ENCODE peak calls at places on chromosome 17, in four cellular contexts. R is A549, K is stomach, Y is H1. L is an unnamed sample.

GRCh38 chr17:2837147-2837561 is 40.9 kb downstream of the RAP1GAP2 start:
- DNase-seq in R (no peak), K (no peak), Y (no peak), L (no peak)

GRCh38 chr17:72381597-72382397 is 261.0 kb downstream of the SOX9 start:
- DNase-seq in R (no peak), K (no peak), Y (peak; percentile 64), L (no peak)

GRCh38 chr17:50466371-50467113 is 2.1 kb downstream of the CHAD start:
- DNase-seq in R (no peak), K (peak; percentile 84), Y (no peak), L (no peak)

GRCh38 chr17:2695961-2696760 is 15.4 kb downstream of the CLUH start:
- DNase-seq in R (no peak), K (peak; percentile 16), Y (no peak), L (no peak)

GRCh38 chr17:13542612-13543011 is 59.1 kb downstream of the HS3ST3A1 start:
- DNase-seq in R (no peak), K (no peak), Y (no peak), L (no peak)

GRCh38 chr17:77645441-77646430 is 312.8 kb upstream of the TNRC6C start:
- DNase-seq in R (no peak), K (no peak), Y (no peak), L (no peak)

GRCh38 chr17:3038941-3039340 is 24.5 kb downstream of the OR1D5 start:
- DNase-seq in R (no peak), K (no peak), Y (no peak), L (no peak)

GRCh38 chr17:10836966-10837599 is 804 bp downstream of the PIRT start:
- DNase-seq in R (no peak), K (peak; percentile 93), Y (no peak), L (no peak)

GRCh38 chr17:11268176-11268575 is 27.2 kb downstream of the SHISA6 start:
- DNase-seq in R (no peak), K (no peak), Y (no peak), L (no peak)

GRCh38 chr17:29034510-29034909 is 8.4 kb upstream of the PIPOX start:
- DNase-seq in R (no peak), K (no peak), Y (no peak), L (no peak)

GRCh38 chr17:56690441-56691291 is 97.2 kb downstream of the NOG start:
- DNase-seq in R (no peak), K (no peak), Y (no peak), L (no peak)

GRCh38 chr17:54968259-54968953 is at the start of the genes COX11 and STXBP4:
- DNase-seq in R (peak; percentile 91), K (peak; percentile 96), Y (peak; percentile 93), L (peak; percentile 87)

GRCh38 chr17:48228720-48229119 is 121.2 kb downstream of the SNX11 start:
- DNase-seq in R (no peak), K (no peak), Y (peak; percentile 60), L (no peak)

GRCh38 chr17:62164712-62165377 is 99.8 kb upstream of the MED13 start:
- DNase-seq in R (no peak), K (no peak), Y (no peak), L (no peak)

GRCh38 chr17:29158515-29159275 is 21.5 kb downstream of the MYO18A start:
- DNase-seq in R (no peak), K (no peak), Y (no peak), L (no peak)

GRCh38 chr17:2705888-2706795 is 5.4 kb downstream of the CLUH start:
- DNase-seq in R (no peak), K (no peak), Y (no peak), L (no peak)

GRCh38 chr17:61731330-61731729 is 132.0 kb downstream of the BRIP1 start:
- DNase-seq in R (no peak), K (no peak), Y (no peak), L (no peak)

GRCh38 chr17:74605361-74605760 is 13.3 kb upstream of the CD300LD start:
- DNase-seq in R (peak; percentile 47), K (no peak), Y (no peak), L (no peak)

GRCh38 chr17:63647065-63647725 is 25.0 kb downstream of the MAP3K3 start:
- DNase-seq in R (no peak), K (no peak), Y (no peak), L (no peak)

GRCh38 chr17:81419886-81420768 is 24.9 kb downstream of the BAHCC1 start:
- DNase-seq in R (no peak), K (peak; percentile 58), Y (no peak), L (no peak)
- H3K4me1 ChIP-seq in R (peaks cover 78% of the 10 kb centered on the region), K (peaks cover 74% of the 10 kb centered on the region), Y (peaks cover 7% of the 10 kb centered on the region), L (peaks cover 81% of the 10 kb centered on the region)

DNA sequence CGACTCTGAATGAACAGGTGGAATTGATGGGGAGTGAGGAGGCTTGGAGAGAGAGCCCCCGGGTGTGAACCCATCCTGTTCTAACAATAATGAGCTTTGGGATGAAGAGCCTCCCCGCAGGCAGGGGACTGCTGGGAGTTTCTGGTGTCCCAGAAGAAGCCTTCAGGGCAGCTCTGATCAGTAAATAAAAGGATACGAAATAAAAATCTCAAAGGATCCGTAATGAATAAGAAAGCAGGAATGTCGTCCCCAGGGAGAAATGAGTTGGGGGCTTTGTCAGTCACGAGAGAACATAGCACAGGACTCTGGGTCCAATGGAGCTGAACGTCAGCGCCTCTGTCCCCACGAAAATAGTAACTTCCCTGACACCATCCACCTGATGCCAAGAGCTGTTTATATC is 113.4 kb downstream of the PITPNC1 start:
- DNase-seq in R (no peak), K (no peak), Y (no peak), L (no peak)
- H3K4me3 ChIP-seq in R (peak overlapping the region; percentile 29), K (no peak overlapping the region), Y (no peak overlapping the region), L (peak overlapping the region; percentile 27)

GRCh38 chr17:68016838-68017237 is 18.7 kb upstream of the KPNA2 start:
- DNase-seq in R (no peak), K (no peak), Y (no peak), L (no peak)

GRCh38 chr17:68019675-68020450 is 15.7 kb upstream of the KPNA2 start:
- DNase-seq in R (peak; percentile 97), K (peak; percentile 97), Y (peak; percentile 100), L (peak; percentile 95)

GRCh38 chr17:68021963-68022362 is 13.6 kb upstream of the KPNA2 start:
- DNase-seq in R (no peak), K (no peak), Y (no peak), L (no peak)

GRCh38 chr17:68020451-68020779 is 15.1 kb upstream of the KPNA2 start:
- DNase-seq in R (no peak), K (no peak), Y (no peak), L (no peak)

DNA sequence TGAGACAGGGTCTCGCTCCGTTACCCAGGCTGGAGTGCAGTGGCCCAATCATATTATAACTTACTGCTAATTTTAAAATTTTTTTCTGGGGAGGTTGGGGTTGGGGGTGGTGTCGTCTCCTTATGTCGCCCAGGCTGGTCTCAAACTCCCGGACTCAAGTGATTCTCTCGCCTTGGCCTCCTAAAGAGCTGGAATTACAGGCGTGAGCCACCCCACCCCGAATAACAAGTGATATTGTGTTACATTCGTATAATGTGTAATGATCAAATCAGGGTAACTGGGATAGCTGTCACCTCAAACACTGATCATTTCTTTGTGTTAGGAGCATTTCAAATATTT is 16.2 kb upstream of the KPNA2 start:
- DNase-seq in R (no peak), K (no peak), Y (no peak), L (no peak)
- H3K27ac ChIP-seq in R (no peak overlapping the region), K (no peak overlapping the region), Y (no peak overlapping the region), L (peak overlapping the region; percentile 57)

GRCh38 chr17:4509402-4509801 is 10.7 kb downstream of the SPNS2 start:
- DNase-seq in R (no peak), K (peak; percentile 80), Y (no peak), L (no peak)

GRCh38 chr17:4507361-4508111 is 8.9 kb downstream of the SPNS2 start:
- DNase-seq in R (no peak), K (no peak), Y (no peak), L (no peak)

GRCh38 chr17:4506892-4507291 is 8.2 kb downstream of the SPNS2 start:
- DNase-seq in R (no peak), K (no peak), Y (no peak), L (no peak)

GRCh38 chr17:4509923-4510614 is 11.4 kb downstream of the SPNS2 start:
- DNase-seq in R (no peak), K (peak; percentile 51), Y (no peak), L (no peak)

GRCh38 chr17:4508207-4508606 is 9.5 kb downstream of the SPNS2 start:
- DNase-seq in R (no peak), K (no peak), Y (no peak), L (no peak)
- H3K4me1 ChIP-seq in R (no peaks in the 10 kb centered on the region), K (peaks cover 71% of the 10 kb centered on the region), Y (no peaks in the 10 kb centered on the region), L (no peaks in the 10 kb centered on the region)

GRCh38 chr17:17067277-17067676 is 25.0 kb downstream of the MPRIP start:
- DNase-seq in R (no peak), K (no peak), Y (no peak), L (no peak)

GRCh38 chr17:17071531-17072360 is 29.5 kb downstream of the MPRIP start:
- DNase-seq in R (no peak), K (no peak), Y (no peak), L (no peak)

GRCh38 chr17:17072546-17072945 is 30.3 kb downstream of the MPRIP start:
- DNase-seq in R (no peak), K (no peak), Y (no peak), L (no peak)

GRCh38 chr17:17070931-17071330 is 28.7 kb downstream of the MPRIP start:
- DNase-seq in R (no peak), K (no peak), Y (no peak), L (no peak)

GRCh38 chr17:17069849-17070248 is 27.6 kb downstream of the MPRIP start:
- DNase-seq in R (no peak), K (no peak), Y (no peak), L (no peak)
- H3K4me3 ChIP-seq in R (no peak overlapping the region), K (no peak overlapping the region), Y (no peak overlapping the region), L (no peak overlapping the region)

GRCh38 chr17:40329981-40330794 is 21.2 kb downstream of the RARA start:
- DNase-seq in R (no peak), K (peak; percentile 76), Y (no peak), L (no peak)
- H3K27ac ChIP-seq in R (peak overlapping the region; percentile 74), K (peak overlapping the region; percentile 96), Y (no peak overlapping the region), L (peak overlapping the region; percentile 90)

GRCh38 chr17:80877829-80878303 is 113.8 kb upstream of the CHMP6 start:
- DNase-seq in R (no peak), K (no peak), Y (no peak), L (no peak)

GRCh38 chr17:80878876-80879722 is 112.5 kb upstream of the CHMP6 start:
- DNase-seq in R (no peak), K (no peak), Y (no peak), L (no peak)

GRCh38 chr17:80874866-80875445 is 116.7 kb upstream of the CHMP6 start:
- DNase-seq in R (no peak), K (no peak), Y (no peak), L (no peak)

GRCh38 chr17:80879723-80880649 is 111.7 kb upstream of the CHMP6 start:
- DNase-seq in R (no peak), K (no peak), Y (no peak), L (no peak)

DNA sequence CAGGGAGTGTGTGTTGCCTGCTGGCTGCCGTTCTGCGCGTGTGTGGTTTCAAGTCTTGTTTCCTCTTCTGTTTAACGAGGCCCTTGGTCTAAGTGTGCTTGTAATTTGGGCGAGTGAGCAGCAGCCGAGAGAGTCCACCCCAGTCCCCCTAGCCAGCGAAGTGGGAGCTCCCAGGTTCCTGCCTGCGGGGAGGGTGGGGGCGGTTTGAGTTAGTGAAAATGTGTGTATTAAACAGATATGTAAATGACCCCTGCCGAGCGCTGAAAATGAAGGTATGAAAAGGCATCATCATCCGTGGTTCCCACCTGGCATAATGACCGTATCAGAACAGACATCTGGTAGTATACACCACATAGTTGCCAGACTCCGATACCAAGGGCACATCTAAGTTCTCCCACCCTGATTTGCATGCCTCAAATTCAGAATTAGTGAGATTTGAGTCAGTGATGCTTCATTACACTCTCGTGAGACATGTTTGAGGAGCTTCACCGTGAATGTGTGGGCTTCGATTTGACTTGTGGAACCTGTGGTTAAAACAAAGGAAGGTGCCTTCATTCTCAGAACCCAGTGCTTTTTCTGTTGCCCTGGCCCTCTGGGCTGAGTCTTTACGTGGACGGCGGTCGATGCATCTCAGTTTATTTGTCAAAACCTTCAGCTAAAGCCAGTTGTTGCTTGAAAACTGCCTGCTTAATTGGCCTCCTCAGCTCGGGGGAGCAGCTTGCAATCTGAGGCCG is 114.4 kb upstream of the CHMP6 start:
- DNase-seq in R (no peak), K (no peak), Y (no peak), L (no peak)
- H3K4me1 ChIP-seq in R (peaks cover 12% of the 10 kb centered on the region), K (no peaks in the 10 kb centered on the region), Y (peaks cover 16% of the 10 kb centered on the region), L (peaks cover 2% of the 10 kb centered on the region)

L was measured in Panc1.